ENCODE peak calls at places on chromosomes 1 and 21, in five cellular contexts. One of them, this sample, is unnamed.

GRCh38 chr1:24926596-24927249 is 3.4 kb downstream of the RUNX3 start:
- DNase-seq in K562: no peak
- DNase-seq in HCT116: no peak
- DNase-seq in GM12878: no peak
- DNase-seq in H1: no peak
- DNase-seq in this sample: no peak

GRCh38 chr1:119010201-119010600 is 22.1 kb upstream of the TBX15 start:
- DNase-seq in K562: no peak
- DNase-seq in HCT116: no peak
- DNase-seq in GM12878: no peak
- DNase-seq in H1: no peak
- DNase-seq in this sample: no peak

GRCh38 chr1:230276401-230276800 is 149.7 kb downstream of the PGBD5 start:
- DNase-seq in K562: no peak
- DNase-seq in HCT116: no peak
- DNase-seq in GM12878: no peak
- DNase-seq in H1: no peak
- DNase-seq in this sample: no peak

GRCh38 chr1:8660455-8660854 is 157.0 kb downstream of the RERE start:
- DNase-seq in K562: no peak
- DNase-seq in HCT116: no peak
- DNase-seq in GM12878: no peak
- DNase-seq in H1: no peak
- DNase-seq in this sample: no peak

GRCh38 chr1:208270679-208271111 is 26.5 kb upstream of the PLXNA2 start:
- DNase-seq in K562: no peak
- DNase-seq in HCT116: no peak
- DNase-seq in GM12878: no peak
- DNase-seq in H1: no peak
- DNase-seq in this sample: no peak

GRCh38 chr1:68384872-68385390 is 64.8 kb downstream of the RPE65 start:
- DNase-seq in K562: no peak
- DNase-seq in HCT116: peak
- DNase-seq in GM12878: no peak
- DNase-seq in H1: no peak
- DNase-seq in this sample: no peak

GRCh38 chr1:32702599-32703478 is at the start of gene SYNC:
- DNase-seq in K562: peak
- DNase-seq in HCT116: no peak
- DNase-seq in GM12878: no peak
- DNase-seq in H1: no peak
- DNase-seq in this sample: no peak

GRCh38 chr1:223645903-223646302 is 19.6 kb downstream of the CAPN8 start:
- DNase-seq in K562: no peak
- DNase-seq in HCT116: no peak
- DNase-seq in GM12878: no peak
- DNase-seq in H1: no peak
- DNase-seq in this sample: no peak

GRCh38 chr1:5509664-5510452 is 482.4 kb downstream of the NPHP4 start:
- DNase-seq in K562: peak
- DNase-seq in HCT116: peak
- DNase-seq in GM12878: no peak
- DNase-seq in H1: peak
- DNase-seq in this sample: peak

GRCh38 chr1:94063379-94063778 is 57.6 kb downstream of the ABCA4 start:
- DNase-seq in K562: no peak
- DNase-seq in HCT116: peak
- DNase-seq in GM12878: no peak
- DNase-seq in H1: no peak
- DNase-seq in this sample: peak

GRCh38 chr1:58779059-58779754 is 4.6 kb downstream of the JUN start:
- DNase-seq in K562: no peak
- DNase-seq in HCT116: no peak
- DNase-seq in GM12878: no peak
- DNase-seq in H1: no peak
- DNase-seq in this sample: no peak

GRCh38 chr1:32538887-32539583 is at the start of gene ZBTB8A:
- DNase-seq in K562: peak
- DNase-seq in HCT116: peak
- DNase-seq in GM12878: no peak
- DNase-seq in H1: peak
- DNase-seq in this sample: peak

GRCh38 chr1:155548706-155549105 is 13.9 kb downstream of the ASH1L start:
- DNase-seq in K562: no peak
- DNase-seq in HCT116: no peak
- DNase-seq in GM12878: no peak
- DNase-seq in H1: no peak
- DNase-seq in this sample: no peak

GRCh38 chr1:201149400-201149799 is 4.9 kb downstream of the TMEM9 start:
- DNase-seq in K562: peak
- DNase-seq in HCT116: peak
- DNase-seq in GM12878: no peak
- DNase-seq in H1: no peak
- DNase-seq in this sample: peak

GRCh38 chr1:80444171-80444570 is 1356.6 kb upstream of the ADGRL2 start:
- DNase-seq in K562: no peak
- DNase-seq in HCT116: no peak
- DNase-seq in GM12878: no peak
- DNase-seq in H1: no peak
- DNase-seq in this sample: no peak

GRCh38 chr1:206059354-206059915 is 6.5 kb downstream of the RHEX start:
- DNase-seq in K562: no peak
- DNase-seq in HCT116: no peak
- DNase-seq in GM12878: no peak
- DNase-seq in H1: no peak
- DNase-seq in this sample: no peak

GRCh38 chr1:166858726-166859419 is 17.2 kb downstream of the TADA1 start:
- DNase-seq in K562: no peak
- DNase-seq in HCT116: no peak
- DNase-seq in GM12878: no peak
- DNase-seq in H1: no peak
- DNase-seq in this sample: no peak

GRCh38 chr1:203278087-203278884 is 27.0 kb upstream of the BTG2 start:
- DNase-seq in K562: peak
- DNase-seq in HCT116: no peak
- DNase-seq in GM12878: no peak
- DNase-seq in H1: no peak
- DNase-seq in this sample: no peak

GRCh38 chr1:31811605-31812004 is 4.2 kb downstream of the SPOCD1 start:
- DNase-seq in K562: peak
- DNase-seq in HCT116: no peak
- DNase-seq in GM12878: no peak
- DNase-seq in H1: no peak
- DNase-seq in this sample: peak

GRCh38 chr1:91754348-91754747 is 131.6 kb downstream of the TGFBR3 start:
- DNase-seq in K562: no peak
- DNase-seq in HCT116: no peak
- DNase-seq in GM12878: no peak
- DNase-seq in H1: no peak
- DNase-seq in this sample: no peak

GRCh38 chr1:174289644-174290310 is 130.5 kb downstream of the RABGAP1L start:
- DNase-seq in K562: no peak
- DNase-seq in HCT116: no peak
- DNase-seq in GM12878: no peak
- DNase-seq in H1: no peak
- DNase-seq in this sample: no peak

GRCh38 chr1:243731974-243732373 is 118.1 kb downstream of the AKT3 start:
- DNase-seq in K562: no peak
- DNase-seq in HCT116: no peak
- DNase-seq in GM12878: no peak
- DNase-seq in H1: no peak
- DNase-seq in this sample: no peak

GRCh38 chr1:57422271-57423134 is 1.4 kb downstream of the DAB1 start:
- DNase-seq in K562: no peak
- DNase-seq in HCT116: no peak
- DNase-seq in GM12878: no peak
- DNase-seq in H1: no peak
- DNase-seq in this sample: no peak

GRCh38 chr1:2480986-2481364 is 4.9 kb downstream of the PLCH2 start:
- DNase-seq in K562: no peak
- DNase-seq in HCT116: no peak
- DNase-seq in GM12878: no peak
- DNase-seq in H1: no peak
- DNase-seq in this sample: no peak

GRCh38 chr1:161096015-161096414 is 2.1 kb upstream of the KLHDC9 start:
- DNase-seq in K562: no peak
- DNase-seq in HCT116: no peak
- DNase-seq in GM12878: peak
- DNase-seq in H1: no peak
- DNase-seq in this sample: no peak

GRCh38 chr1:161100534-161100933 is 2.4 kb downstream of the KLHDC9 start:
- DNase-seq in K562: no peak
- DNase-seq in HCT116: no peak
- DNase-seq in GM12878: no peak
- DNase-seq in H1: no peak
- DNase-seq in this sample: no peak

GRCh38 chr1:161099090-161099802 is 1.1 kb downstream of the KLHDC9 start:
- DNase-seq in K562: no peak
- DNase-seq in HCT116: no peak
- DNase-seq in GM12878: no peak
- DNase-seq in H1: no peak
- DNase-seq in this sample: no peak

GRCh38 chr1:161096514-161096913 is 1.6 kb upstream of the KLHDC9 start:
- DNase-seq in K562: no peak
- DNase-seq in HCT116: no peak
- DNase-seq in GM12878: no peak
- DNase-seq in H1: no peak
- DNase-seq in this sample: no peak

DNA sequence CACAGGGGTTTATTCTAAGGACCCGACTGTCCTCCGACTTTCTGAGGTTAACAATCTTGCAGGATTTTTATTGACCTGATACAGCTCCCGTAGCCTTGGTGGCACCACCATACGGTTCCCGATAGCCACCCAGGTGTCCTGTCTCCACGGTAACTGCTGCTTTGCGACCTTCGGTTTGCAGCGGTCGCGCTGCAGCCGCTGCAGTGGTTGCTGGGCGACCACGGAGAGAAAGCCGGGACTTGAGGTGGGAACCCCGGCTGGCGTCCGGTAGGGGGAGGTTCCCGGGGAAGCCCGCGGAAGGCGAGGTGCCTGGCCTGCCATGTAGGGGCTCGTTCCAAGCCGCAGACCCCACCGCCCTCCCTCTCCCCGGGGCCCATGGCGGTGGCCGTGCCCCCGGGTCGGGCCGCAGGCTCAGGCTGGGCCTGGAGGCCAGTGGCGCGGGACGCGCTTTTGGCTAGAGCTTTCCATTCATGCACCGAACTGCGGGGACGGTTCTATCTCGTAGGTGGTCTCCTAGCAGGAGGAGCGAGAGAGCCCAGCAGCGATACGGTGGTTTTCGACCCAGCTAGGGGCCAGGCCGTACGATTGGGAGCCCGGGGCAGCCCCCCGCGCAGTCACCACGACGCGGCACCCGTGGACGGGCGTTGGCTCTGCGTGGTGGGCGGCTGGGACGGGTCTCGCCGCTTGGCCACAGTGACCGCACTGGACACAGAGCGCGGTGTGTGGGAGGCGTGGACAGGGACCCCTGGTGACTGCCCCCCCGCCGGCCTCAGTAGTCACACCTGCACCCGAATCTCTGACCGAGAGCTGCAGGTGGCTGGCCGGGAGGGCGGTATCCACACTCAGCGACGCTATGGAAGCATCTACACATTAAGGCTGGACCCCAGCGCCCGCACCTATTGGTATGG is at the start of gene KLHDC9:
- DNase-seq in K562: no peak
- DNase-seq in HCT116: peak
- DNase-seq in GM12878: peak
- DNase-seq in H1: peak
- DNase-seq in this sample: peak
- TF ChIP-seq EZH2 in K562: no peak
- TF ChIP-seq EZH2 in HCT116: no peak
- TF ChIP-seq EZH2 in GM12878: no peak
- TF ChIP-seq EZH2 in H1: no peak
- TF ChIP-seq EZH2 in this sample: no peak

GRCh38 chr1:215228193-215228592 is 145.7 kb downstream of the KCNK2 start:
- DNase-seq in K562: no peak
- DNase-seq in HCT116: no peak
- DNase-seq in GM12878: no peak
- DNase-seq in H1: no peak
- DNase-seq in this sample: no peak
- TF ChIP-seq RAD21 in K562: no peak
- TF ChIP-seq RAD21 in HCT116: no peak
- TF ChIP-seq RAD21 in GM12878: no peak
- TF ChIP-seq RAD21 in H1: no peak
- TF ChIP-seq RAD21 in this sample: no peak

DNA sequence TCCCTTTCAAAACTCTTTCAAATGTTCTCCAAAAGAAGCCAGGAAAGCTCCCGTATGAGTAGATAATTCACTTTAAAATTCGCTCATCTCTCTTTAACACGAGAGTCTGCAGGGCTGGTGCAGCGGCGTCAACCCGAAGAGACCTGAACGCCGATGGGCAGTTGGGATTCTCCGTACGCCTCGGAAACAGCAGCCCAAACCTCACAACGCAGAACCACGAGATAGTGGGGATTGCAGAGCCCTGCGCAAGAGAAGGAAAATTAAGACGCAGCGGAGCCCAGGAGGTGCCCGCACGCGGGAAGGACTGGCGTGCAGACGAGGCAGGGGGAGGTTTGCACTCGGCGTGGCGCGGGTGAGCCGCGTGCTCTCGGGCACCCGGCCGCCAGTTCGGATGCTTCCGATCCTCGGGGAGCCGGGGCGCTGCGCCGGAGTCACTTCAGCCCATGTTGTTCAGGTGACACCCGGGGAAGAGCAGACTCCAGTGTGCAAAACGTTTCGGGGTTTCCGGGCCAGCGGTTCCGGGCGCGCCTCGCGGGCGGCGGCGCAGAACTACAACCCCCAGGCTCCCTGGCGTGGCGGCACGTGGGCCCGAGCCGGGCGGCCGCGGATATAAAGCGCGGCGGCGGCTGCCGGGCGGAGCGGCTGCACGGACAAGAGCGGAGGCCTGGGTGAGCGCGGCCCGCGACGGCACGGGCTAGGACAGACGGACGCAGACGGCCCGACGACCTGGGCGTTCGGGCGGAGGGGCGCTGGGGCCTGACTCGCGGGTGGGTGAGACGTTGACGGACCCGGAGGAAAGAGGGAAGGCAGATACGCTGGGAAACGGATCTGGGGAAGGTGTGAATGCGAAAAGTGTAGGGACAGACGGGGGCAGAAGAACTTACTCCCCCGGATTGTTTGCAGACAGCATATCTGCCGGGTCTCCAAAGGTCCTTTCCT is at the start of gene NPL:
- DNase-seq in K562: peak
- DNase-seq in HCT116: no peak
- DNase-seq in GM12878: peak
- DNase-seq in H1: no peak
- DNase-seq in this sample: peak
- TF ChIP-seq EZH2 in K562: no peak
- TF ChIP-seq EZH2 in HCT116: no peak
- TF ChIP-seq EZH2 in GM12878: no peak
- TF ChIP-seq EZH2 in H1: peak
- TF ChIP-seq EZH2 in this sample: peak

DNA sequence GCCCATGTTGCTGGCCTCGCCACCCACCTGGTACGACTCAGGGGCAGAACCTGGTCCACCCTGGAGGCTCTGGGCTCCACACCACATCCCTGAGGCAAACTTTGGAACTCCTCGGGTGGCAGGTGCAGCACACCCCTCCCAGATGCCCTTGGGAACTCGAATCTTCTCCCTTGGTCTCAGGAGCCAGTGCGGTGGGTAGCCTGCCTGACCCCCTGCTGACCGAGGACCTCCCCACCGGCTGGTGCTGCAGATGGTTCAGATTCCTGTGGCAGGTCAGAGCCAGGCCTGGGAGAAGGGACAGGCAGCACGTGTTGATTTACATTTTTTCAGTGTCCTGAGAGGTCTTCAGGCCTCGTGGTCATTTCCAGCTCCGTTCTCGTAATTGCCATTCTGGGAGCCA is 6.3 kb upstream of the CFAP410 start:
- DNase-seq in K562: no peak
- DNase-seq in HCT116: no peak
- DNase-seq in GM12878: no peak
- DNase-seq in H1: no peak
- DNase-seq in this sample: no peak
- TF ChIP-seq RAD21 in K562: no peak
- TF ChIP-seq RAD21 in HCT116: no peak
- TF ChIP-seq RAD21 in GM12878: no peak
- TF ChIP-seq RAD21 in H1: no peak
- TF ChIP-seq RAD21 in this sample: no peak